ENCODE peak calls at places on chromosomes 6 and 20, in nine cellular contexts. One of them, this sample, is unnamed.

GRCh38 chr6:74041420-74041819 is 345.4 kb downstream of the CD109 start:
- DNase-seq in EL: no peak
- DNase-seq in sciatic nerve: no peak
- DNase-seq in NCI-H69: no peak
- DNase-seq in HEK293T: no peak
- DNase-seq in HS-27A: no peak
- DNase-seq in activated T-helper 2 cell treated with anti-CD3 and anti-CD28 coated beads, Interferon-gamma antibody, Interleukin-2, Interleukin-4, amounts not matched to agents 10 μg/mL and 5 μg/mL and 100 μg/mL, durations not matched to agents 14 hours and 24 hours and 36 hours: no peak
- DNase-seq in HT1080: no peak
- DNase-seq in Right ventricle myocardium superior: no peak
- DNase-seq in this sample: no peak

GRCh38 chr6:156700440-156701057 is 76.6 kb upstream of the ARID1B start:
- DNase-seq in EL: no peak
- DNase-seq in NCI-H69: no peak
- DNase-seq in sciatic nerve: no peak
- DNase-seq in HEK293T: no peak
- DNase-seq in HS-27A: no peak
- DNase-seq in HT1080: no peak
- DNase-seq in activated T-helper 2 cell treated with anti-CD3 and anti-CD28 coated beads, Interferon-gamma antibody, Interleukin-2, Interleukin-4, amounts not matched to agents 10 μg/mL and 5 μg/mL and 100 μg/mL, durations not matched to agents 14 hours and 24 hours and 36 hours: no peak
- DNase-seq in Right ventricle myocardium superior: no peak
- DNase-seq in this sample: no peak

GRCh38 chr20:9244811-9245210 is 175.9 kb downstream of the PLCB4 start:
- DNase-seq in Right ventricle myocardium superior: no peak
- DNase-seq in HS-27A: no peak
- DNase-seq in NCI-H69: no peak
- DNase-seq in EL: no peak
- DNase-seq in HEK293T: no peak
- DNase-seq in HT1080: no peak
- DNase-seq in activated T-helper 2 cell treated with anti-CD3 and anti-CD28 coated beads, Interferon-gamma antibody, Interleukin-2, Interleukin-4, amounts not matched to agents 10 μg/mL and 5 μg/mL and 100 μg/mL, durations not matched to agents 14 hours and 24 hours and 36 hours: no peak
- DNase-seq in sciatic nerve: no peak
- DNase-seq in this sample: no peak

GRCh38 chr6:30541515-30542403 is 14.5 kb downstream of the GNL1 start:
- DNase-seq in HT1080: peak
- DNase-seq in sciatic nerve: peak
- DNase-seq in HEK293T: peak
- DNase-seq in Right ventricle myocardium superior: peak
- DNase-seq in NCI-H69: peak
- DNase-seq in HS-27A: peak
- DNase-seq in EL: peak
- DNase-seq in activated T-helper 2 cell treated with anti-CD3 and anti-CD28 coated beads, Interferon-gamma antibody, Interleukin-2, Interleukin-4, amounts not matched to agents 10 μg/mL and 5 μg/mL and 100 μg/mL, durations not matched to agents 14 hours and 24 hours and 36 hours: peak
- DNase-seq in this sample: peak

GRCh38 chr20:2451939-2452732 is 18.5 kb downstream of the SNRPB start:
- DNase-seq in NCI-H69: peak
- DNase-seq in Right ventricle myocardium superior: peak
- DNase-seq in HEK293T: peak
- DNase-seq in EL: peak
- DNase-seq in HS-27A: peak
- DNase-seq in activated T-helper 2 cell treated with anti-CD3 and anti-CD28 coated beads, Interferon-gamma antibody, Interleukin-2, Interleukin-4, amounts not matched to agents 10 μg/mL and 5 μg/mL and 100 μg/mL, durations not matched to agents 14 hours and 24 hours and 36 hours: peak
- DNase-seq in sciatic nerve: peak
- DNase-seq in HT1080: peak
- DNase-seq in this sample: peak

GRCh38 chr6:166928644-166929515 is 27.5 kb downstream of the RNASET2 start:
- DNase-seq in NCI-H69: no peak
- DNase-seq in HT1080: no peak
- DNase-seq in EL: no peak
- DNase-seq in activated T-helper 2 cell treated with anti-CD3 and anti-CD28 coated beads, Interferon-gamma antibody, Interleukin-2, Interleukin-4, amounts not matched to agents 10 μg/mL and 5 μg/mL and 100 μg/mL, durations not matched to agents 14 hours and 24 hours and 36 hours: no peak
- DNase-seq in HEK293T: no peak
- DNase-seq in Right ventricle myocardium superior: no peak
- DNase-seq in sciatic nerve: no peak
- DNase-seq in HS-27A: no peak
- DNase-seq in this sample: no peak

GRCh38 chr6:130276507-130276906 is 53.8 kb upstream of the SAMD3 start:
- DNase-seq in sciatic nerve: no peak
- DNase-seq in Right ventricle myocardium superior: no peak
- DNase-seq in NCI-H69: no peak
- DNase-seq in activated T-helper 2 cell treated with anti-CD3 and anti-CD28 coated beads, Interferon-gamma antibody, Interleukin-2, Interleukin-4, amounts not matched to agents 10 μg/mL and 5 μg/mL and 100 μg/mL, durations not matched to agents 14 hours and 24 hours and 36 hours: no peak
- DNase-seq in HT1080: peak
- DNase-seq in HEK293T: no peak
- DNase-seq in HS-27A: no peak
- DNase-seq in EL: no peak
- DNase-seq in this sample: no peak

GRCh38 chr6:147268254-147268653 is 64.0 kb downstream of the STXBP5 start:
- DNase-seq in EL: peak
- DNase-seq in Right ventricle myocardium superior: no peak
- DNase-seq in sciatic nerve: no peak
- DNase-seq in HS-27A: no peak
- DNase-seq in NCI-H69: no peak
- DNase-seq in HT1080: no peak
- DNase-seq in activated T-helper 2 cell treated with anti-CD3 and anti-CD28 coated beads, Interferon-gamma antibody, Interleukin-2, Interleukin-4, amounts not matched to agents 10 μg/mL and 5 μg/mL and 100 μg/mL, durations not matched to agents 14 hours and 24 hours and 36 hours: no peak
- DNase-seq in HEK293T: no peak
- DNase-seq in this sample: no peak

GRCh38 chr6:165184192-165184979 is 125.0 kb downstream of the C6orf118 start:
- DNase-seq in NCI-H69: no peak
- DNase-seq in Right ventricle myocardium superior: peak
- DNase-seq in HS-27A: no peak
- DNase-seq in sciatic nerve: no peak
- DNase-seq in HEK293T: no peak
- DNase-seq in EL: no peak
- DNase-seq in HT1080: no peak
- DNase-seq in activated T-helper 2 cell treated with anti-CD3 and anti-CD28 coated beads, Interferon-gamma antibody, Interleukin-2, Interleukin-4, amounts not matched to agents 10 μg/mL and 5 μg/mL and 100 μg/mL, durations not matched to agents 14 hours and 24 hours and 36 hours: no peak
- DNase-seq in this sample: no peak

GRCh38 chr6:167662881-167663205 is 163.9 kb upstream of the AFDN start:
- DNase-seq in NCI-H69: no peak
- DNase-seq in HS-27A: no peak
- DNase-seq in sciatic nerve: no peak
- DNase-seq in Right ventricle myocardium superior: no peak
- DNase-seq in EL: no peak
- DNase-seq in activated T-helper 2 cell treated with anti-CD3 and anti-CD28 coated beads, Interferon-gamma antibody, Interleukin-2, Interleukin-4, amounts not matched to agents 10 μg/mL and 5 μg/mL and 100 μg/mL, durations not matched to agents 14 hours and 24 hours and 36 hours: no peak
- DNase-seq in HT1080: no peak
- DNase-seq in HEK293T: no peak
- DNase-seq in this sample: peak

GRCh38 chr6:131602913-131603312 is 25.1 kb downstream of the MED23 start:
- DNase-seq in Right ventricle myocardium superior: no peak
- DNase-seq in HEK293T: no peak
- DNase-seq in NCI-H69: no peak
- DNase-seq in sciatic nerve: no peak
- DNase-seq in EL: peak
- DNase-seq in activated T-helper 2 cell treated with anti-CD3 and anti-CD28 coated beads, Interferon-gamma antibody, Interleukin-2, Interleukin-4, amounts not matched to agents 10 μg/mL and 5 μg/mL and 100 μg/mL, durations not matched to agents 14 hours and 24 hours and 36 hours: no peak
- DNase-seq in HT1080: peak
- DNase-seq in HS-27A: peak
- DNase-seq in this sample: no peak

GRCh38 chr20:9139106-9139808 is 70.4 kb downstream of the PLCB4 start:
- DNase-seq in HT1080: no peak
- DNase-seq in HEK293T: no peak
- DNase-seq in Right ventricle myocardium superior: no peak
- DNase-seq in sciatic nerve: no peak
- DNase-seq in NCI-H69: no peak
- DNase-seq in EL: no peak
- DNase-seq in HS-27A: no peak
- DNase-seq in activated T-helper 2 cell treated with anti-CD3 and anti-CD28 coated beads, Interferon-gamma antibody, Interleukin-2, Interleukin-4, amounts not matched to agents 10 μg/mL and 5 μg/mL and 100 μg/mL, durations not matched to agents 14 hours and 24 hours and 36 hours: no peak
- DNase-seq in this sample: peak

GRCh38 chr6:15500078-15500740 is 162.6 kb downstream of the DTNBP1 start:
- DNase-seq in HT1080: no peak
- DNase-seq in Right ventricle myocardium superior: no peak
- DNase-seq in HEK293T: no peak
- DNase-seq in HS-27A: no peak
- DNase-seq in NCI-H69: no peak
- DNase-seq in sciatic nerve: peak
- DNase-seq in EL: no peak
- DNase-seq in activated T-helper 2 cell treated with anti-CD3 and anti-CD28 coated beads, Interferon-gamma antibody, Interleukin-2, Interleukin-4, amounts not matched to agents 10 μg/mL and 5 μg/mL and 100 μg/mL, durations not matched to agents 14 hours and 24 hours and 36 hours: no peak
- DNase-seq in this sample: no peak

GRCh38 chr6:149831380-149831820 is 32.8 kb downstream of the LRP11 start:
- DNase-seq in HT1080: no peak
- DNase-seq in HEK293T: no peak
- DNase-seq in NCI-H69: peak
- DNase-seq in EL: no peak
- DNase-seq in HS-27A: no peak
- DNase-seq in sciatic nerve: no peak
- DNase-seq in Right ventricle myocardium superior: no peak
- DNase-seq in activated T-helper 2 cell treated with anti-CD3 and anti-CD28 coated beads, Interferon-gamma antibody, Interleukin-2, Interleukin-4, amounts not matched to agents 10 μg/mL and 5 μg/mL and 100 μg/mL, durations not matched to agents 14 hours and 24 hours and 36 hours: no peak
- DNase-seq in this sample: no peak

GRCh38 chr6:133635447-133635846 is 253.5 kb upstream of the TCF21 start:
- DNase-seq in EL: no peak
- DNase-seq in NCI-H69: no peak
- DNase-seq in Right ventricle myocardium superior: no peak
- DNase-seq in HS-27A: no peak
- DNase-seq in HT1080: no peak
- DNase-seq in activated T-helper 2 cell treated with anti-CD3 and anti-CD28 coated beads, Interferon-gamma antibody, Interleukin-2, Interleukin-4, amounts not matched to agents 10 μg/mL and 5 μg/mL and 100 μg/mL, durations not matched to agents 14 hours and 24 hours and 36 hours: no peak
- DNase-seq in sciatic nerve: no peak
- DNase-seq in HEK293T: no peak
- DNase-seq in this sample: no peak

GRCh38 chr6:70270287-70271005 is 32.4 kb downstream of the COL9A1 start:
- DNase-seq in NCI-H69: peak
- DNase-seq in HEK293T: peak
- DNase-seq in activated T-helper 2 cell treated with anti-CD3 and anti-CD28 coated beads, Interferon-gamma antibody, Interleukin-2, Interleukin-4, amounts not matched to agents 10 μg/mL and 5 μg/mL and 100 μg/mL, durations not matched to agents 14 hours and 24 hours and 36 hours: no peak
- DNase-seq in HS-27A: no peak
- DNase-seq in HT1080: no peak
- DNase-seq in EL: no peak
- DNase-seq in sciatic nerve: no peak
- DNase-seq in Right ventricle myocardium superior: no peak
- DNase-seq in this sample: no peak

GRCh38 chr20:15475483-15475882 is 1097.8 kb downstream of the KIF16B start:
- DNase-seq in EL: peak
- DNase-seq in HT1080: peak
- DNase-seq in activated T-helper 2 cell treated with anti-CD3 and anti-CD28 coated beads, Interferon-gamma antibody, Interleukin-2, Interleukin-4, amounts not matched to agents 10 μg/mL and 5 μg/mL and 100 μg/mL, durations not matched to agents 14 hours and 24 hours and 36 hours: no peak
- DNase-seq in NCI-H69: peak
- DNase-seq in HS-27A: no peak
- DNase-seq in sciatic nerve: peak
- DNase-seq in HEK293T: no peak
- DNase-seq in Right ventricle myocardium superior: peak
- DNase-seq in this sample: no peak

GRCh38 chr6:4401408-4402367 is 266.3 kb upstream of the ECI2 start:
- DNase-seq in NCI-H69: no peak
- DNase-seq in HS-27A: no peak
- DNase-seq in HT1080: no peak
- DNase-seq in sciatic nerve: no peak
- DNase-seq in Right ventricle myocardium superior: peak
- DNase-seq in HEK293T: no peak
- DNase-seq in activated T-helper 2 cell treated with anti-CD3 and anti-CD28 coated beads, Interferon-gamma antibody, Interleukin-2, Interleukin-4, amounts not matched to agents 10 μg/mL and 5 μg/mL and 100 μg/mL, durations not matched to agents 14 hours and 24 hours and 36 hours: no peak
- DNase-seq in EL: peak
- DNase-seq in this sample: no peak

GRCh38 chr20:45969712-45970634 is 2.0 kb downstream of the ZNF335 start:
- DNase-seq in Right ventricle myocardium superior: no peak
- DNase-seq in sciatic nerve: peak
- DNase-seq in activated T-helper 2 cell treated with anti-CD3 and anti-CD28 coated beads, Interferon-gamma antibody, Interleukin-2, Interleukin-4, amounts not matched to agents 10 μg/mL and 5 μg/mL and 100 μg/mL, durations not matched to agents 14 hours and 24 hours and 36 hours: no peak
- DNase-seq in HEK293T: peak
- DNase-seq in NCI-H69: peak
- DNase-seq in EL: peak
- DNase-seq in HS-27A: no peak
- DNase-seq in HT1080: peak
- DNase-seq in this sample: peak